ENCODE peak calls at places on chromosome 17, in four cellular contexts. H is K562, Q is GM12878, S is HepG2. A is an unnamed sample.

GRCh38 chr17:73010414-73010813 is 82.1 kb downstream of the SLC39A11 start:
- DNase-seq in H (no peak), Q (no peak), S (peak; percentile 47), A (no peak)

GRCh38 chr17:48236681-48237134 is 129.1 kb downstream of the SNX11 start:
- DNase-seq in H (no peak), Q (no peak), S (no peak), A (no peak)

GRCh38 chr17:29158515-29159275 is 21.5 kb downstream of the MYO18A start:
- DNase-seq in H (no peak), Q (no peak), S (peak; percentile 88), A (no peak)

GRCh38 chr17:73747221-73748002 is 103.2 kb upstream of the SDK2 start:
- DNase-seq in H (no peak), Q (no peak), S (no peak), A (no peak)

GRCh38 chr17:296382-296781 is 56.2 kb downstream of the RPH3AL start:
- DNase-seq in H (no peak), Q (no peak), S (no peak), A (no peak)

GRCh38 chr17:81035389-81036127 is 607 bp downstream of the BAIAP2 start:
- DNase-seq in H (peak; percentile 57), Q (no peak), S (no peak), A (no peak)

GRCh38 chr17:71407972-71408371 is 712.8 kb upstream of the SOX9 start:
- DNase-seq in H (no peak), Q (no peak), S (no peak), A (no peak)

GRCh38 chr17:78716814-78717393 is 65.2 kb downstream of the CYTH1 start:
- DNase-seq in H (no peak), Q (no peak), S (no peak), A (peak; percentile 36)

GRCh38 chr17:82858376-82859126 is 18.7 kb upstream of the ZNF750 start:
- DNase-seq in H (no peak), Q (no peak), S (no peak), A (no peak)

GRCh38 chr17:41910701-41911391 is 7.9 kb downstream of the ACLY start:
- DNase-seq in H (no peak), Q (no peak), S (no peak), A (no peak)

GRCh38 chr17:13462673-13463124 is 139.0 kb downstream of the HS3ST3A1 start:
- DNase-seq in H (no peak), Q (no peak), S (peak; percentile 83), A (no peak)

GRCh38 chr17:42281571-42282096 is 5.4 kb upstream of the STAT5B start:
- DNase-seq in H (no peak), Q (no peak), S (no peak), A (no peak)

GRCh38 chr17:6501359-6501758 is 55.0 kb downstream of the PITPNM3 start:
- DNase-seq in H (no peak), Q (no peak), S (no peak), A (peak; percentile 30)

GRCh38 chr17:76845524-76845923 is 22.7 kb upstream of the MGAT5B start:
- DNase-seq in H (peak; percentile 86), Q (no peak), S (no peak), A (no peak)

GRCh38 chr17:75639771-75640555 is 6.7 kb downstream of the SMIM5 start:
- DNase-seq in H (no peak), Q (no peak), S (no peak), A (no peak)

GRCh38 chr17:32015245-32016013 is 8.2 kb downstream of the LRRC37B start:
- DNase-seq in H (no peak), Q (no peak), S (no peak), A (no peak)

GRCh38 chr17:69779378-69780214 is 295.4 kb upstream of the KCNJ16 start:
- DNase-seq in H (no peak), Q (no peak), S (no peak), A (no peak)

GRCh38 chr17:32875904-32876413 is 965 bp downstream of the MYO1D start:
- DNase-seq in H (no peak), Q (no peak), S (no peak), A (no peak)

GRCh38 chr17:51820252-51820651 is 338.3 kb downstream of the CA10 start:
- DNase-seq in H (no peak), Q (no peak), S (no peak), A (no peak)

GRCh38 chr17:19646788-19647696 is 1.5 kb upstream of the ALDH3A2 start:
- DNase-seq in H (no peak), Q (no peak), S (peak; percentile 69), A (peak; percentile 52)

GRCh38 chr17:61997649-61998048 is 67.4 kb downstream of the MED13 start:
- DNase-seq in H (no peak), Q (no peak), S (no peak), A (no peak)

GRCh38 chr17:35793257-35793656 is 2.2 kb downstream of the MMP28 start:
- DNase-seq in H (no peak), Q (no peak), S (no peak), A (no peak)

GRCh38 chr17:81844887-81845286 is 10.0 kb upstream of the PPP1R27 start:
- DNase-seq in H (no peak), Q (no peak), S (no peak), A (no peak)

GRCh38 chr17:45266372-45266926 is 4.6 kb upstream of the SPATA32 start:
- DNase-seq in H (no peak), Q (no peak), S (no peak), A (no peak)

GRCh38 chr17:72031219-72031906 is 89.5 kb upstream of the SOX9 start:
- DNase-seq in H (no peak), Q (no peak), S (no peak), A (no peak)

GRCh38 chr17:41799366-41799765 is 12.4 kb downstream of the P3H4 start:
- DNase-seq in H (no peak), Q (no peak), S (no peak), A (no peak)

GRCh38 chr17:82330322-82331239 is 3.0 kb downstream of the SECTM1 start:
- DNase-seq in H (no peak), Q (no peak), S (peak; percentile 85), A (no peak)

GRCh38 chr17:14396542-14396941 is 95.7 kb downstream of the HS3ST3B1 start:
- DNase-seq in H (no peak), Q (no peak), S (no peak), A (no peak)

GRCh38 chr17:2057714-2058520 is 3.0 kb downstream of the HIC1 start:
- DNase-seq in H (no peak), Q (no peak), S (no peak), A (peak; percentile 51)
- H2AFZ ChIP-seq in H (no peak overlapping the region), Q (no peak overlapping the region), S (no peak overlapping the region), A (no peak overlapping the region)

GRCh38 chr17:11380761-11381160 is 139.7 kb downstream of the SHISA6 start:
- DNase-seq in H (no peak), Q (no peak), S (no peak), A (no peak)

GRCh38 chr17:11388061-11388460 is 147.0 kb downstream of the SHISA6 start:
- DNase-seq in H (peak; percentile 0), Q (no peak), S (no peak), A (no peak)

GRCh38 chr17:11383157-11383556 is 142.1 kb downstream of the SHISA6 start:
- DNase-seq in H (no peak), Q (no peak), S (no peak), A (no peak)

GRCh38 chr17:11389583-11389982 is 148.6 kb downstream of the SHISA6 start:
- DNase-seq in H (no peak), Q (no peak), S (no peak), A (no peak)

GRCh38 chr17:11384131-11384530 is 143.1 kb downstream of the SHISA6 start:
- DNase-seq in H (no peak), Q (no peak), S (no peak), A (no peak)
- TF ChIP-seq JUNB in H (no peak), Q (no peak), S (no peak), A (no peak)

GRCh38 chr17:39677581-39678339 is 9.5 kb downstream of the PNMT start:
- DNase-seq in H (no peak), Q (no peak), S (no peak), A (no peak)

GRCh38 chr17:39678340-39679116 is 9.3 kb downstream of the PGAP3 start:
- DNase-seq in H (no peak), Q (no peak), S (no peak), A (no peak)

GRCh38 chr17:39676198-39676819 is 8.1 kb downstream of the PNMT start:
- DNase-seq in H (peak; percentile 69), Q (peak; percentile 13), S (no peak), A (no peak)

GRCh38 chr17:39677072-39677471 is 8.8 kb downstream of the PNMT start:
- DNase-seq in H (no peak), Q (no peak), S (no peak), A (no peak)

GRCh38 chr17:39679521-39680192 is 8.2 kb downstream of the PGAP3 start:
- DNase-seq in H (no peak), Q (no peak), S (no peak), A (no peak)
- H2AFZ ChIP-seq in H (peak overlapping the region; percentile 51), Q (peak overlapping the region; percentile 81), S (no peak overlapping the region), A (no peak overlapping the region)

DNA sequence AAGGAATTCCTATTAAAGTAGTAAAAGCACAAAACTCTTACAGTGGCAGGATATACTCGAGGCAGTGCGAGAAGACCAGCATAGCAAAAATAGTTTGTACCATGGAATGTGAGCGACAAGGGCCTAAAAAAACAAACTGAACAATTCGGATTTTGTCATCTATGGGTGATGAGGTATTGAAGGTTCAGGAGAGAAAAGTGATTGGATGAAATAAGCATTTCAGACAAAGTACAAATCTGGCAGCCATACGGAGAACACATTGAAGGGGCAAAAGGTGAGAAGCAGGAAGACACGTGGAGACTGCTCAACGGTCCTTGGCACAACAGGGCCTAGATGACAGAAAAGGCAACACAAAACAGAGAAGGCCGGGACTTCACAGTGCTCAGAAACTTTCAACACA is 22.5 kb downstream of the MYH10 start:
- DNase-seq in H (no peak), Q (no peak), S (no peak), A (no peak)
- TF ChIP-seq JUNB in H (no peak), Q (no peak), S (no peak), A (no peak)

GRCh38 chr17:17355426-17355825 is 52.3 kb downstream of the NT5M start:
- DNase-seq in H (no peak), Q (no peak), S (no peak), A (no peak)
- H2AFZ ChIP-seq in H (peak overlapping the region; percentile 77), Q (no peak overlapping the region), S (no peak overlapping the region), A (peak overlapping the region; percentile 91)

GRCh38 chr17:21030375-21030774 is 12.4 kb downstream of the USP22 start:
- DNase-seq in H (no peak), Q (no peak), S (no peak), A (no peak)

GRCh38 chr17:21031756-21032396 is 10.9 kb downstream of the USP22 start:
- DNase-seq in H (no peak), Q (no peak), S (no peak), A (no peak)

GRCh38 chr17:21036361-21036881 is 6.4 kb downstream of the USP22 start:
- DNase-seq in H (no peak), Q (no peak), S (no peak), A (no peak)

GRCh38 chr17:21034350-21035235 is 8.2 kb downstream of the USP22 start:
- DNase-seq in H (peak; percentile 25), Q (peak; percentile 38), S (no peak), A (peak; percentile 44)

DNA sequence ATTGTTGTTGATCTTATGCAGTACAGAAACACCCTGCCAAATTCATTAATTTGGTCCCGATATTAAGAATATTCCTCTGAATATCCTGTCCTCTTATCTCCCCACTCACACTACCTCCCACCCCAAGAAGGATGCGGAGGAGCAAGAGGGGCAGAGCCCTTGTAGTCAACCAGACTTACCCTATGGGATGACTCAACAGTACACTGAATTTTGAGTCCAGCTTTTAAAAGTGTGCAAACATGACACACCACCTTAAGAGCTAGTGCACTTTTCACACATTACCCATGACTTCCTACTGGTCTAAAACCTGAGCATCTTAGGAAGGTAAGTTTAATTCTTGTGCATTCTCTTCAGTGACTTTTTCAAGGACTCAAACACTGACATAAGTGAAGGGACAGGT is 9.5 kb downstream of the USP22 start:
- DNase-seq in H (peak; percentile 39), Q (no peak), S (no peak), A (no peak)
- TF ChIP-seq JUNB in H (no peak), Q (no peak), S (no peak), A (no peak)

A was measured in GM23338.